ENCODE peak calls at places on chromosomes 3 and 15, in five cellular contexts. Z is cardiac muscle cell, N is hepatocyte, R is WERI-Rb-1, J is upper lobe of right lung. P is an unnamed sample.

GRCh38 chr3:138747229-138747628 is 87.5 kb downstream of the PIK3CB start:
- DNase-seq in J (no peak), Z (no peak), R (no peak), N (no peak), P (no peak)

GRCh38 chr15:53837263-53837662 is 77.8 kb upstream of the WDR72 start:
- DNase-seq in N (peak; percentile 57), R (peak; percentile 29), Z (no peak), J (peak; percentile 72), P (peak; percentile 37)

GRCh38 chr3:179324270-179324754 is 1.5 kb downstream of the ZNF639 start:
- DNase-seq in N (peak; percentile 13), R (no peak), J (no peak), Z (peak; percentile 21), P (no peak)

GRCh38 chr3:49387721-49388120 is 24.1 kb downstream of the RHOA start:
- DNase-seq in N (no peak), J (no peak), Z (no peak), R (no peak), P (no peak)

GRCh38 chr15:31360158-31360561 is 33.5 kb downstream of the KLF13 start:
- DNase-seq in R (no peak), Z (no peak), N (no peak), J (peak; percentile 61), P (peak; percentile 70)

GRCh38 chr3:161305095-161305991 is 66.0 kb downstream of the SPTSSB start:
- DNase-seq in R (no peak), N (peak; percentile 25), J (no peak), Z (peak; percentile 47), P (no peak)

GRCh38 chr3:24734019-24734418 is 239.4 kb upstream of the THRB start:
- DNase-seq in Z (no peak), R (no peak), J (no peak), N (no peak), P (no peak)

GRCh38 chr3:25582242-25582641 is 82.5 kb downstream of the TOP2B start:
- DNase-seq in N (peak; percentile 58), R (peak; percentile 71), J (no peak), Z (peak; percentile 46), P (no peak)

DNA sequence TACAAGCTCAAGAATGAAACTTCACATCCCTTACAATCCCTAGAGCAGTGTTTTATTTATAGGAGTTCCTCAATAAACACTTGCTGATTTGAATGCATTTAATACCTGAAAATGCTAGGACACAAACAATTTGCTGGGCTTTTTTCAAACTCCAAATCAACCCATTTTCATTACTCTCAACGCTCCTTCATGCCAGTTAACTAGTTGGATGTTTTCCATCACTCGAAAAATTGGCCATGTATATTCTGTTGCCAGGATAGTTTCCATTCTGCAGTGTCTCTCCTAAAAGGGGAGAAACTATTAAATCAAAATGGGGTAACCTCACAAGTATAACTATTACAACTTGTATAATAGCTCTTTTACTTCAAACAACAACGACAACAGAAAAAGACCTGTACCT is 1.2 kb downstream of the GBE1 start:
- DNase-seq in Z (no peak), N (no peak), R (no peak), J (no peak), P (no peak)
- H3K4me3 ChIP-seq in Z (peak overlapping the region; percentile 47), N (peak overlapping the region; percentile 49), R (peak overlapping the region; percentile 67), J (peak overlapping the region; percentile 68), P (peak overlapping the region; percentile 63)

DNA sequence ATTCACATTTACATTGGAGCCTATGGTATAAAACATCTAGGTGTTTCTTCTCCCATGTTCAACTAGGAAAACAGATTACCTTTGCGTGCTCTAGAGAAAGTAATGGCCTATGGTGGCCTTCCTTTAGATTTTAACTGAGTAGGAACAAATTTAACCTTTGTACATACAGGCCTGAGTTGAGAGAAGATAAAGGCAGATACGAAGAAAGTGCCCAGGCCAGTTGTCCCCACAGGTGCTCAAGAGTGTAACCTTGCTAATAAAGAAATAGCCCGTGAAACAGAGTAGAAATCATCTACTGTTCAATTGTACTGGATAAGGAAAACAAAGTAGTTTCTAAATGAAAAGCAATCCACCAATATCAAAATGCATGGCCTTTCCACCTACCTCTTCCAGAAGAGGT is 6.8 kb upstream of the TSC22D2 start:
- DNase-seq in R (no peak), Z (no peak), J (no peak), N (no peak), P (no peak)
- H3K4me3 ChIP-seq in R (no peak overlapping the region), Z (no peak overlapping the region), J (no peak overlapping the region), N (no peak overlapping the region), P (no peak overlapping the region)

GRCh38 chr15:29361560-29361959 is 91.9 kb upstream of the NSMCE3 start:
- DNase-seq in Z (no peak), N (no peak), R (no peak), J (no peak), P (no peak)

GRCh38 chr15:29369261-29369660 is 99.6 kb upstream of the NSMCE3 start:
- DNase-seq in Z (no peak), J (no peak), N (no peak), R (no peak), P (no peak)

DNA sequence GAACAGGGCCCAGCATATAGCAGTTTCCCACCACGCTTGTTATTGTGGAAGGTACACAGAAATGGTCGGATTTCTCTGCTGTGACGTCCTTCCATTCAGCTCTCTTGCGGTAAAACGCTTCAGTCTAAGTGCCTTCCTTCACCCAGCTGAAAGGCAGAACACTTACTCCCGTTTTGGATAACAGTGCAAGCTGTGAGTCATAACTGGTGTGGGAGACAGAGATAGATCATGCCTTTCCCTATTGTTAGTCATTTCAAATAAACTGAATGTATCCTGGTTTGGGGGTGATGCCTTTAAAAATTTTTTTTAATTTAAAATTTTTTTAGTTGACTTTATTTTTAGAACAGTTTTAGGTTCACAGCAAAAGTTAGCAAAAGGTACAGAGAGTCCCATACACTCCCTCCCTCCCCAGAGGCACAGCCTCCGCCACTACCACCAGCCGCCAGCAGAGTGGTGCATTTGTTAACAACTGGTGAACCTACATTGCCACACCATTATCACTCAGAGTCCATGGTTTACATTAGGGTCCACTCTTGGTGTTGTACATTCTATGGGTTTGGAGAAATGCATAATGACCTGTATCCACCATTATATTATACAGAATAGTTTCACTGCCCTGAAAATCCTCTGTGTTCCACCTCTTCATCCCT is 94.9 kb upstream of the NSMCE3 start:
- DNase-seq in Z (peak; percentile 76), N (no peak), R (no peak), J (no peak), P (no peak)
- H3K4me3 ChIP-seq in Z (no peak overlapping the region), N (no peak overlapping the region), R (no peak overlapping the region), J (no peak overlapping the region), P (no peak overlapping the region)

GRCh38 chr3:110646496-110646895 is 425.1 kb upstream of the NECTIN3 start:
- DNase-seq in Z (no peak), R (no peak), J (no peak), N (no peak), P (no peak)

GRCh38 chr3:110647586-110647985 is 424.0 kb upstream of the NECTIN3 start:
- DNase-seq in R (no peak), Z (no peak), N (no peak), J (no peak), P (no peak)

GRCh38 chr3:110644203-110644602 is 427.4 kb upstream of the NECTIN3 start:
- DNase-seq in Z (no peak), J (no peak), N (no peak), R (no peak), P (no peak)
- H3K4me3 ChIP-seq in Z (no peak overlapping the region), J (no peak overlapping the region), N (no peak overlapping the region), R (no peak overlapping the region), P (no peak overlapping the region)

GRCh38 chr15:83653288-83653638 is 660 bp upstream of the ADAMTSL3 start:
- DNase-seq in Z (no peak), J (no peak), R (no peak), N (no peak), P (no peak)

GRCh38 chr15:83654379-83655236 is 685 bp downstream of the ADAMTSL3 start:
- DNase-seq in N (peak; percentile 41), J (no peak), Z (peak; percentile 18), R (peak; percentile 32), P (peak; percentile 69)

GRCh38 chr15:83655237-83655616 is 1.3 kb downstream of the ADAMTSL3 start:
- DNase-seq in Z (no peak), R (no peak), J (no peak), N (no peak), P (no peak)

GRCh38 chr15:83652606-83653204 is 1.2 kb upstream of the ADAMTSL3 start:
- DNase-seq in R (no peak), J (no peak), N (no peak), Z (no peak), P (no peak)

GRCh38 chr15:83653639-83654378 is at the start of gene ADAMTSL3:
- DNase-seq in R (peak; percentile 22), N (peak; percentile 77), Z (peak; percentile 78), J (peak; percentile 91), P (peak; percentile 84)
- H3K4me3 ChIP-seq in R (peak within 1 kb of the TSS; percentile 37), N (peak within 1 kb of the TSS; percentile 16), Z (peak within 1 kb of the TSS; percentile 41), J (peak within 1 kb of the TSS; percentile 52), P (peak within 1 kb of the TSS; percentile 37)

GRCh38 chr15:63513271-63513670 is 8.9 kb downstream of the USP3 start:
- DNase-seq in Z (no peak), R (no peak), J (no peak), N (no peak), P (no peak)

GRCh38 chr15:63513728-63514127 is 9.3 kb downstream of the USP3 start:
- DNase-seq in R (no peak), J (no peak), Z (no peak), N (no peak), P (no peak)

GRCh38 chr15:63510548-63510940 is 6.2 kb downstream of the USP3 start:
- DNase-seq in N (no peak), J (no peak), Z (no peak), R (no peak), P (no peak)

GRCh38 chr15:63509933-63510547 is 5.6 kb downstream of the USP3 start:
- DNase-seq in J (no peak), Z (peak; percentile 53), R (no peak), N (no peak), P (no peak)

GRCh38 chr15:63512148-63512547 is 7.8 kb downstream of the USP3 start:
- DNase-seq in R (no peak), Z (no peak), J (no peak), N (no peak), P (no peak)
- H3K4me3 ChIP-seq in R (no peak overlapping the region), Z (no peak overlapping the region), J (no peak overlapping the region), N (no peak overlapping the region), P (no peak overlapping the region)

DNA sequence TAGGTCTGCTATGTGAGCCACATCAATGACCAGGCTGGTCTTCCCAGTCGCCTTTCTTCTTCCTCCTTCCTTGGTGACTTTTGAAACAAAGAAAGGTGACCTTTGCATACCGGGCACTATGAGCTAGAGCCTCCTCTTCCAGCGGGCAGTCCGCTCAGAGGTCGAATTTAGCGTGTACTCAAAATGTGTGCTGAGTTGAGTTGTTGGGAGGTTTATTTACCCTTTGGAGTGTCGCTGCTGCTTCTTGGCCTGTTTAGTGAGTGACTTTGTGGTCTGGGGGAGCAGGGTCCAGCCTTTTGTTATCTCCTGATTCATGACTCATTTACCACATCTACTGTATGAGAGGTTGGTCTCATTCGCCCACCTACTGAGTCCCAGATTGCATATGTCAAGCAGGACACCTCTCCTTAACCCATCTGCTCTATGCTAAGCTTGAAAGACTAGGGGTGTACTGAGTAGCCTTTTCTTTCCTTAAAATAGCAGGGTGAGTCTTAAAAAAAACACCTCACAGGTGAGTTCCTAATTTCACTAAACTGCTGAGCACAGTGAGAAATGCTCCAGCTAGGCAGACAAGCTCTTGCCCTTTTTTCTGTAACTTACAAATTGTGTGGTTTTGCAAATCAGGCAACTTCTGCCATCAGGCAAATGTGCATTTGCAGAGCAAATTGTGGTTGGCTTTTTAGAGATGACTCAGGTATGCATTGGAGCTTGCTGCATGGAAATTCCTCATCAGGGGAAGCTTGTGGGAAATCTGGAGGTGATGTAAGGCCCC is 3.2 kb upstream of the SIAH2 start:
- DNase-seq in N (no peak), R (no peak), J (no peak), Z (peak; percentile 51), P (no peak)
- H3K4me3 ChIP-seq in N (no peak overlapping the region), R (no peak overlapping the region), J (no peak overlapping the region), Z (no peak overlapping the region), P (no peak overlapping the region)